ENCODE peak calls at places on chromosome 18, in seven cellular contexts. K is AG04450; Y is mesenchymal stem cell; F is HFF-Myc; N is H54; B is CD8-positive, alpha-beta T cell; G is GM12865. O is an unnamed sample.

GRCh38 chr18:31648966-31649429 is 35.4 kb downstream of the B4GALT6 start:
- DNase-seq in K (no peak), Y (peak), F (no peak), N (peak), B (no peak), G (peak), O (peak)

GRCh38 chr18:27599202-27599829 is 414.2 kb upstream of the CHST9 start:
- DNase-seq in K (no peak), Y (peak), F (peak), N (no peak), B (no peak), G (peak), O (no peak)

GRCh38 chr18:4806342-4806741 is 351.2 kb upstream of the DLGAP1 start:
- DNase-seq in K (no peak), Y (no peak), F (no peak), N (no peak), B (no peak), G (no peak), O (no peak)

GRCh38 chr18:45637546-45638327 is 22.5 kb downstream of the SLC14A2 start:
- DNase-seq in K (no peak), Y (no peak), F (no peak), N (no peak), B (no peak), G (no peak), O (no peak)

GRCh38 chr18:41992066-41992465 is 37.0 kb downstream of the PIK3C3 start:
- DNase-seq in K (no peak), Y (peak), F (no peak), N (no peak), B (no peak), G (peak), O (no peak)

GRCh38 chr18:33577688-33578370 is at the start of gene ASXL3:
- DNase-seq in K (no peak), Y (peak), F (no peak), N (no peak), B (no peak), G (peak), O (no peak)

GRCh38 chr18:27136208-27136535 is 48.9 kb downstream of the CHST9 start:
- DNase-seq in K (no peak), Y (peak), F (no peak), N (peak), B (no peak), G (no peak), O (peak)

GRCh38 chr18:78542204-78542603 is 437.4 kb upstream of the SALL3 start:
- DNase-seq in K (no peak), Y (no peak), F (no peak), N (no peak), B (no peak), G (no peak), O (no peak)

GRCh38 chr18:48021273-48021914 is 90.9 kb upstream of the SMAD2 start:
- DNase-seq in K (no peak), Y (no peak), F (no peak), N (no peak), B (no peak), G (peak), O (no peak)

GRCh38 chr18:35582310-35582682 is 756 bp downstream of the GALNT1 start:
- DNase-seq in K (no peak), Y (peak), F (no peak), N (no peak), B (no peak), G (peak), O (no peak)

GRCh38 chr18:48797841-48798255 is 152.9 kb downstream of the SMAD7 start:
- DNase-seq in K (no peak), Y (no peak), F (no peak), N (no peak), B (peak), G (no peak), O (no peak)

GRCh38 chr18:67783215-67783946 is 266.9 kb upstream of the DSEL start:
- DNase-seq in K (no peak), Y (peak), F (peak), N (no peak), B (no peak), G (no peak), O (no peak)

GRCh38 chr18:45349447-45349846 is 265.8 kb upstream of the SLC14A2 start:
- DNase-seq in K (no peak), Y (no peak), F (no peak), N (no peak), B (no peak), G (no peak), O (no peak)

GRCh38 chr18:22463076-22463475 is 45.4 kb upstream of the CTAGE1 start:
- DNase-seq in K (no peak), Y (no peak), F (no peak), N (no peak), B (no peak), G (no peak), O (no peak)

GRCh38 chr18:42545825-42546224 is 569.7 kb downstream of the RIT2 start:
- DNase-seq in K (no peak), Y (peak), F (no peak), N (peak), B (no peak), G (no peak), O (no peak)

GRCh38 chr18:21489919-21490495 is 110.5 kb downstream of the ESCO1 start:
- DNase-seq in K (no peak), Y (no peak), F (no peak), N (no peak), B (no peak), G (no peak), O (no peak)

GRCh38 chr18:31563778-31564177 is 27.9 kb upstream of the TTR start:
- DNase-seq in K (no peak), Y (no peak), F (no peak), N (no peak), B (no peak), G (no peak), O (no peak)

GRCh38 chr18:50009772-50010171 is 185.2 kb downstream of the MYO5B start:
- DNase-seq in K (no peak), Y (peak), F (no peak), N (peak), B (peak), G (peak), O (no peak)

GRCh38 chr18:57998461-57998860 is 45.6 kb upstream of the NEDD4L start:
- DNase-seq in K (no peak), Y (no peak), F (no peak), N (no peak), B (no peak), G (no peak), O (no peak)

GRCh38 chr18:24894880-24895279 is 434.4 kb downstream of the HRH4 start:
- DNase-seq in K (no peak), Y (peak), F (no peak), N (no peak), B (no peak), G (no peak), O (no peak)

GRCh38 chr18:2906522-2907458 is 60.0 kb downstream of the EMILIN2 start:
- DNase-seq in K (no peak), Y (peak), F (no peak), N (no peak), B (peak), G (peak), O (no peak)

GRCh38 chr18:74257083-74257482 is 34.7 kb downstream of the CYB5A start:
- DNase-seq in K (no peak), Y (no peak), F (no peak), N (no peak), B (no peak), G (no peak), O (no peak)

GRCh38 chr18:36849288-36850011 is 20.5 kb downstream of the KIAA1328 start:
- DNase-seq in K (no peak), Y (no peak), F (peak), N (no peak), B (no peak), G (no peak), O (peak)

GRCh38 chr18:37414816-37415215 is 150.8 kb downstream of the CELF4 start:
- DNase-seq in K (no peak), Y (no peak), F (no peak), N (no peak), B (no peak), G (no peak), O (no peak)